ENCODE peak calls at places on chromosome 21, in seven cellular contexts. Y is HCT116, Z is suprapubic skin, E is IMR-90, B is heart left ventricle, K is gastrocnemius medialis, F is Peyer's patch. G is an unnamed sample.

GRCh38 chr21:25967566-25968438 is 202.8 kb downstream of the APP start:
- DNase-seq in Y (no peak), Z (no peak), E (no peak), B (no peak), K (no peak), F (no peak), G (no peak)

GRCh38 chr21:35895598-35895997 is 164.7 kb downstream of the SETD4 start:
- DNase-seq in Y (no peak), Z (no peak), E (no peak), B (no peak), K (no peak), F (no peak), G (no peak)

GRCh38 chr21:15421947-15422346 is 307.8 kb upstream of the USP25 start:
- DNase-seq in Y (no peak), Z (no peak), E (no peak), B (no peak), K (no peak), F (no peak), G (no peak)

GRCh38 chr21:40139636-40140035 is 272.4 kb downstream of the PCP4 start:
- DNase-seq in Y (no peak), Z (no peak), E (no peak), B (no peak), K (no peak), F (no peak), G (no peak)

GRCh38 chr21:39444406-39445145 is 1.0 kb downstream of the LCA5L start:
- DNase-seq in Y (no peak), Z (no peak), E (peak), B (no peak), K (no peak), F (no peak), G (no peak)

GRCh38 chr21:41671859-41672542 is 94.9 kb downstream of the RIPK4 start:
- DNase-seq in Y (no peak), Z (no peak), E (no peak), B (no peak), K (no peak), F (no peak), G (no peak)

GRCh38 chr21:36029309-36029708 is 31.0 kb downstream of the SETD4 start:
- DNase-seq in Y (no peak), Z (peak), E (no peak), B (no peak), K (no peak), F (no peak), G (no peak)

GRCh38 chr21:37393030-37393429 is 26.5 kb downstream of the DYRK1A start:
- DNase-seq in Y (no peak), Z (no peak), E (no peak), B (no peak), K (no peak), F (no peak), G (no peak)

GRCh38 chr21:17257784-17258183 is 255.1 kb upstream of the CXADR start:
- DNase-seq in Y (no peak), Z (no peak), E (no peak), B (no peak), K (no peak), F (no peak), G (no peak)

GRCh38 chr21:39388038-39388810 is 39.3 kb upstream of the HMGN1 start:
- DNase-seq in Y (peak), Z (peak), E (peak), B (peak), K (peak), F (peak), G (peak)

GRCh38 chr21:42460391-42461184 is 35.4 kb downstream of the RSPH1 start:
- DNase-seq in Y (no peak), Z (peak), E (no peak), B (no peak), K (no peak), F (peak), G (peak)

GRCh38 chr21:35602811-35603210 is 457.5 kb downstream of the SETD4 start:
- DNase-seq in Y (no peak), Z (no peak), E (no peak), B (no peak), K (no peak), F (no peak), G (no peak)

GRCh38 chr21:35136586-35137254 is 87.6 kb upstream of the RUNX1 start:
- DNase-seq in Y (peak), Z (no peak), E (peak), B (no peak), K (no peak), F (no peak), G (peak)

GRCh38 chr21:15276243-15276642 is 211.4 kb upstream of the NRIP1 start:
- DNase-seq in Y (no peak), Z (no peak), E (no peak), B (no peak), K (no peak), F (no peak), G (no peak)

GRCh38 chr21:42148097-42148496 is 70.8 kb upstream of the ABCG1 start:
- DNase-seq in Y (no peak), Z (no peak), E (no peak), B (no peak), K (no peak), F (no peak), G (no peak)

GRCh38 chr21:36647279-36648093 is 51.4 kb upstream of the SIM2 start:
- DNase-seq in Y (no peak), Z (no peak), E (peak), B (no peak), K (no peak), F (no peak), G (no peak)

GRCh38 chr21:37874904-37875780 is 41.1 kb downstream of the KCNJ6 start:
- DNase-seq in Y (no peak), Z (no peak), E (no peak), B (no peak), K (no peak), F (no peak), G (no peak)

GRCh38 chr21:31781737-31782136 is 49.8 kb upstream of the SCAF4 start:
- DNase-seq in Y (no peak), Z (no peak), E (peak), B (peak), K (no peak), F (no peak), G (no peak)

GRCh38 chr21:31397515-31397926 is 53.5 kb upstream of the TIAM1 start:
- DNase-seq in Y (no peak), Z (no peak), E (no peak), B (no peak), K (no peak), F (no peak), G (peak)

GRCh38 chr21:42234026-42234425 is 15.1 kb downstream of the ABCG1 start:
- DNase-seq in Y (no peak), Z (no peak), E (no peak), B (no peak), K (no peak), F (no peak), G (no peak)

GRCh38 chr21:44894687-44895302 is 21.3 kb upstream of the PTTG1IP start:
- DNase-seq in Y (no peak), Z (no peak), E (no peak), B (no peak), K (no peak), F (no peak), G (no peak)

GRCh38 chr21:33552999-33553598 is 10.3 kb downstream of the SON start:
- DNase-seq in Y (no peak), Z (no peak), E (no peak), B (no peak), K (no peak), F (no peak), G (no peak)
- TF ChIP-seq POLR2A in Y (no peak), Z (no peak), E (no peak), B (no peak), K (no peak), F (no peak), G (no peak)

GRCh38 chr21:46037338-46038325 is 56.1 kb downstream of the COL6A1 start:
- DNase-seq in Y (no peak), Z (no peak), E (no peak), B (no peak), K (no peak), F (no peak), G (no peak)
- H3K27ac ChIP-seq in Y (no peak), Z (no peak), E (no peak), B (no peak), K (peak), F (peak), G (peak)

DNA sequence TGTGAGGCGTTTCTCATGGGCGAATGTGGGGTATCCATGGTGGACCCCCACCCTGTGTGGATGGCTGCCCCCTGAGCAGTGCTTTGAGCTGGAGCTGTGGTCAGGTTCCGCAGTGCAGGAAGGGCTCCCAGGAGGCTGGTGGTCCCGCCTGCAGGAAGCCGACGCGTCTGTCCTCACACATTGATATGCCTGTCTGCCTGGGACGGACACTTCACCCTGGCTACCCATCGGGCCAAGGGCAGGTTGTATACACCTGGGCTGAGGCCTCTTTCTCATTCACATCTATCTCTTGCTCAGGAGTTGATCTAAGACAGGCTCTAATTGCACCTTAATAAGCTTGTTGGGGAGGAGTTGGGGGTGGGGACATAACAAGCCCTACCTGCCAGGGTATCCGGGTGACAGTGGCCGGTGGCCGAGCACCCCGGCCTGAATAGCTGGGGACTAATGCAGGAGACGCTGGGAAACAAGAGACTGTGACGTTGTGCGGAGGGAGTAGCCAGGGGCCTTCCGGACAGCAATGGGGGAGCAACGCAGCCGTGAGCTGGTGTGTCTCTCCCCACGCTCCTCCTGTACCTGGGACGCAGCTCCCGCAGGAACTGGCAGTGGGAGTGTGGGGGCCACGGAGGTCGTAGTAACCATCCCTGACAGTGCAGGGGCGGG is 21.7 kb downstream of the PDXK start:
- DNase-seq in Y (no peak), Z (no peak), E (no peak), B (no peak), K (no peak), F (peak), G (peak)
- TF ChIP-seq POLR2A in Y (no peak), Z (no peak), E (no peak), B (no peak), K (no peak), F (peak), G (no peak)

GRCh38 chr21:27796106-27796505 is 829.2 kb upstream of the ADAMTS5 start:
- DNase-seq in Y (no peak), Z (no peak), E (peak), B (no peak), K (no peak), F (no peak), G (no peak)
- H3K27ac ChIP-seq in Y (no peak), Z (no peak), E (no peak), B (no peak), K (no peak), F (no peak), G (no peak)